ENCODE peak calls at places on chromosomes 2 and 18, in five cellular contexts. P is naive thymus-derived CD4-positive, alpha-beta T cell; N is fibroblast of the aortic adventitia; C is suprapubic skin; G is mucosa of descending colon. I is an unnamed sample.

GRCh38 chr2:108535380-108535677 is 1.1 kb downstream of the LIMS1 start:
- DNase-seq in P (no peak), C (no peak), G (no peak), N (no peak), I (no peak)

GRCh38 chr2:32756074-32756727 is 128.4 kb downstream of the TTC27 start:
- DNase-seq in P (peak), C (no peak), N (no peak), G (no peak), I (no peak)

GRCh38 chr2:98334439-98335078 is 11.7 kb upstream of the CNGA3 start:
- DNase-seq in C (no peak), P (no peak), G (no peak), N (peak), I (peak)

GRCh38 chr18:875912-876311 is 28.8 kb upstream of the ADCYAP1 start:
- DNase-seq in G (no peak), C (no peak), N (no peak), P (no peak), I (no peak)

GRCh38 chr2:55452879-55453278 is 33.2 kb upstream of the CCDC88A start:
- DNase-seq in N (no peak), G (no peak), P (no peak), C (no peak), I (no peak)

GRCh38 chr2:96111823-96112500 is 4.4 kb downstream of the ADRA2B start:
- DNase-seq in N (no peak), G (peak), C (peak), P (no peak), I (no peak)

GRCh38 chr2:64036343-64036742 is 17.1 kb upstream of the VPS54 start:
- DNase-seq in N (peak), G (no peak), C (no peak), P (peak), I (no peak)

GRCh38 chr2:169839954-169840746 is 12.9 kb downstream of the UBR3 start:
- DNase-seq in N (peak), C (no peak), G (no peak), P (no peak), I (no peak)

GRCh38 chr2:9423922-9424272 is 443 bp downstream of the CPSF3 start:
- DNase-seq in G (no peak), N (no peak), P (peak), C (no peak), I (no peak)

GRCh38 chr18:63603772-63604171 is 16.6 kb downstream of the SERPINB13 start:
- DNase-seq in P (no peak), N (peak), C (no peak), G (no peak), I (no peak)

GRCh38 chr2:219870023-219870422 is 242.6 kb downstream of the SLC4A3 start:
- DNase-seq in N (no peak), C (no peak), G (no peak), P (no peak), I (no peak)

GRCh38 chr2:230319211-230319862 is 7.7 kb upstream of the SP140L start:
- DNase-seq in G (no peak), N (no peak), P (peak), C (no peak), I (no peak)

GRCh38 chr2:190879474-190880373 is 897 bp upstream of the GLS start:
- DNase-seq in C (no peak), N (peak), G (no peak), P (peak), I (no peak)

GRCh38 chr2:128584296-128584900 is 265.7 kb upstream of the HS6ST1 start:
- DNase-seq in C (no peak), G (no peak), P (no peak), N (peak), I (no peak)

GRCh38 chr2:31467426-31467825 is 52.9 kb upstream of the XDH start:
- DNase-seq in C (no peak), G (no peak), N (no peak), P (peak), I (no peak)

GRCh38 chr2:109125595-109126500 is 3.2 kb upstream of the SH3RF3 start:
- DNase-seq in C (no peak), G (no peak), N (peak), P (no peak), I (no peak)

GRCh38 chr2:39772086-39772811 is 6.8 kb downstream of the THUMPD2 start:
- DNase-seq in N (peak), P (no peak), C (no peak), G (no peak), I (no peak)

GRCh38 chr18:49838381-49838780 is 25.0 kb upstream of the ACAA2 start:
- DNase-seq in G (no peak), P (no peak), N (no peak), C (no peak), I (no peak)

GRCh38 chr2:80852079-80852807 is 547.7 kb upstream of the LRRTM1 start:
- DNase-seq in N (no peak), C (no peak), G (no peak), P (no peak), I (no peak)

GRCh38 chr18:55763298-55763697 is 175.3 kb upstream of the TCF4 start:
- DNase-seq in C (no peak), P (no peak), G (no peak), N (peak), I (no peak)

GRCh38 chr2:150487537-150488429 is at the start of gene RND3:
- DNase-seq in G (peak), C (peak), N (peak), P (peak), I (peak)

GRCh38 chr2:152115952-152116351 is 17.1 kb upstream of the CACNB4 start:
- DNase-seq in N (no peak), G (no peak), P (no peak), C (no peak), I (no peak)

GRCh38 chr2:79512442-79513401 is at the start of gene CTNNA2:
- DNase-seq in P (no peak), C (no peak), G (peak), N (peak), I (peak)

GRCh38 chr2:192194866-192195547 is at the start of gene TMEFF2:
- DNase-seq in P (peak), N (peak), G (peak), C (peak), I (peak)

GRCh38 chr2:219059725-219060682 is 717 bp downstream of the IHH start:
- DNase-seq in P (peak), G (peak), N (no peak), C (no peak), I (no peak)

GRCh38 chr2:68156419-68156818 is 1.3 kb upstream of the PNO1 start:
- DNase-seq in P (no peak), C (no peak), N (no peak), G (no peak), I (no peak)

GRCh38 chr2:198657520-198658121 is 800.1 kb downstream of the SATB2 start:
- DNase-seq in N (peak), G (peak), C (no peak), P (no peak), I (peak)

GRCh38 chr2:158359846-158360245 is 96.7 kb downstream of the CCDC148 start:
- DNase-seq in C (no peak), P (no peak), G (no peak), N (no peak), I (no peak)

GRCh38 chr18:74796928-74797576 is 199.4 kb downstream of the ZNF407 start:
- DNase-seq in P (no peak), N (peak), G (no peak), C (no peak), I (no peak)

GRCh38 chr2:63888490-63889402 is 47.0 kb downstream of the UGP2 start:
- DNase-seq in N (peak), G (no peak), C (no peak), P (peak), I (peak)

GRCh38 chr2:26469092-26469710 is 8.7 kb downstream of the OTOF start:
- DNase-seq in P (peak), C (no peak), N (peak), G (peak), I (no peak)

GRCh38 chr2:128619471-128620325 is 301.0 kb upstream of the HS6ST1 start:
- DNase-seq in C (no peak), P (no peak), N (no peak), G (peak), I (no peak)

GRCh38 chr2:56337342-56337741 is 153.6 kb downstream of the CCDC85A start:
- DNase-seq in P (no peak), N (no peak), G (no peak), C (no peak), I (no peak)

GRCh38 chr2:64482765-64483504 is 29.0 kb downstream of the LGALSL start:
- DNase-seq in G (peak), P (no peak), C (no peak), N (no peak), I (no peak)

GRCh38 chr2:234251326-234252271 is 201.1 kb downstream of the SPP2 start:
- DNase-seq in G (no peak), N (peak), P (no peak), C (peak), I (no peak)

GRCh38 chr2:119491776-119492525 is 32.3 kb downstream of the SCTR start:
- DNase-seq in P (no peak), G (no peak), C (no peak), N (peak), I (no peak)

GRCh38 chr2:191030521-191031154 is 16.7 kb upstream of the STAT1 start:
- DNase-seq in N (peak), C (no peak), P (peak), G (no peak), I (peak)

GRCh38 chr18:50432915-50433314 is 58.1 kb downstream of the SKA1 start:
- DNase-seq in G (no peak), N (no peak), C (no peak), P (no peak), I (no peak)

GRCh38 chr18:74266161-74266560 is 25.6 kb downstream of the CYB5A start:
- DNase-seq in P (no peak), G (no peak), N (no peak), C (no peak), I (no peak)

DNA sequence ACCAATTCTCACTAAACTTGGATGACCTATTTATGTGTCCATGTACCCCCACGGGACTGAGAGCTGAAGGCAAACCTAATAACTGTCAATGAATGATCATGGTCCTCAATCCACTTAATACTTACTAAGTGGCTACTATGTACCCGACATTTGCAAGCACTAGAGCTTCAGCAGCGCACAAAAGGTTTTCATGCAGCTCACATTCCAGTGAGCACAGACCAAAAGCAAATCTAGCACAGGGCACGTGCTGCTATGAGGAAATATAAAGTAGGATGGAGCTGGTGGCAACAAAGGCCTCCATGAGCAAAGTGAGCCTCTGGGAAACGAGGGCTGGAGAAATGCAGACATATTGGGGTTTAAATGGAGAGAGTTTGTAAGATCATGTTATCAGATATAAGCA is 3.5 kb downstream of the SLC40A1 start:
- DNase-seq in N (no peak), P (no peak), G (no peak), C (no peak), I (no peak)
- H3K4me3 ChIP-seq in N (no peak), P (no peak), G (no peak), C (peak), I (no peak)

DNA sequence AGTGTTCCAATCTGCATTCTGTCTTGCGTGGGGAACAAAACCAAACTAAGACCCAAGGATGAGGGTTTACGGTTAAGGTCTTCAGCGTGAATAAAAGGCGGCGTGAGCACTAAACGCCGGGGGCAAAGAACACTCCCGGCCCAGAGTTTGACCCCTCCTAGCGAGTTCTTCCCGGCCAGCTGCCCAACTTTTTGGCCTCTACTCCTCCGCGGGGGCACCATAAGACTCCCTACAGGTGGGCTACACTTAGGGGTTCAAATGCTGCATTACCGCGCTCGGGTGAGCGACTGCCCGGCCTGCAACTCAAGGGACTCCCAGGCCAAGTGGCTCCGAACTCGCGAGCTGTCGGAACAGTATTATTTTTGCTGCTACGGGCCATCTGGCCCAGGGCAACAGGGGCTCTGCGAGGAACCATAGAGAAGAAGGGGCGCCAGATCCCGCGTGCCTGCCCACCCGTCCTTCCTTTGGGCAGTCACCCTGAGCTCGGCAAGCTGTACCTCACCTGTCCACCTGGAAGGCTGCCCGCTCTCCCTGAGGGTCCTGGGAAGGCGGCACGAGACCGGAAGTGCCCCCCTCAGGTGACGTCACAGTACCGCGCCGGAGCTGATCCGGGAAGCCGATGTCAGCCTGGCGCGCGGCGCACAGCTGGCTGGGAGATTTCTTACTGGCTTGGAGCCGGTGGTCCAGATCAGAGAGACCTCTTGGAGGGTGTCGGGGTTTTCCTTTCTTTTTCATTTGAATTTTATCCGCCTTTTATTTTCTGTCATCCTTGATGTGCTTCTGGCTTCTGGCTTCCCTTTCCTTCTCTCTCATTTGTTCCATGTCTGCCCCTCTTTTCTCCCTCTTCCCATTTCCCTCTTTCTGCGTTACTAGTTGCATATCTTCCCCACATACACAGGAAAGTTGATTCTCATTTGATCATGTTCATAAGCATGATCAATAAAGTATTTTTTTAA is at the start of gene LDAH:
- DNase-seq in G (peak), P (peak), N (peak), C (peak), I (peak)
- H3K4me3 ChIP-seq in G (peak), P (peak), N (peak), C (peak), I (peak)

DNA sequence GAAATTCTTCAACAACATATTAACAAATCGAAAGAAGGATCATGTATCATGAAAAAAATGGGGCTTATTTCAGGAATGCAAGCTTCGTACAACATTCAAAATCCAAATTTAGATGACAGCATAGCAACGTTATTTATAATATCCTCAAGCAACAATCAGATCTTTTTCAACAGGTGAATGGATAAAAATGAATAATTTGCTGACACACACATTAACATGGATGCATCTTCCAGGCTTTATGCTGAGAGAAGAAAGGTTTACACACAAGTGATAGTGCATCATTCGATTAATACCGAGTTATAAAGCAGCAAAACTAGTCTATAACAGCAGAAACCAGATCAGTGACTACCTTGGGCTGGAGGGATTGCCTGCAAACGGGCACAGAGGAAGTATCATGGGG is 209.5 kb upstream of the TPO start:
- DNase-seq in G (no peak), P (no peak), C (no peak), N (no peak), I (no peak)
- H3K4me3 ChIP-seq in G (no peak), P (no peak), C (no peak), N (no peak), I (no peak)

GRCh38 chr2:161414015-161414384 is 2.1 kb upstream of the TBR1 start:
- DNase-seq in G (no peak), N (no peak), C (no peak), P (no peak), I (no peak)
- H3K4me3 ChIP-seq in G (no peak), N (peak), C (peak), P (no peak), I (peak)